ENCODE peak calls at places on chromosomes 4 and X, in six cellular contexts. One of them, this sample, is unnamed.
A peak's percentile ranks its signal among the peaks of the same experiment; 100 is the strongest.

GRCh38 chr4:138037716-138038115 is 204.4 kb downstream of the SLC7A11 start:
- DNase-seq in mesenchymal stem cell: peak; percentile 76
- DNase-seq in neuronal stem cell: no peak
- DNase-seq in mesendoderm: no peak
- DNase-seq in H9: no peak
- DNase-seq in H1: no peak
- DNase-seq in this sample: peak; percentile 83

GRCh38 chrX:13164611-13165010 is 120.2 kb upstream of the FAM9C start:
- DNase-seq in H9: peak; percentile 31
- DNase-seq in mesendoderm: peak; percentile 67
- DNase-seq in mesenchymal stem cell: no peak
- DNase-seq in H1: no peak
- DNase-seq in neuronal stem cell: no peak
- DNase-seq in this sample: no peak

GRCh38 chr4:76585897-76586360 is 150.9 kb downstream of the SHROOM3 start:
- DNase-seq in neuronal stem cell: peak; percentile 52
- DNase-seq in mesendoderm: peak; percentile 98
- DNase-seq in mesenchymal stem cell: peak; percentile 85
- DNase-seq in H9: peak; percentile 97
- DNase-seq in H1: peak; percentile 87
- DNase-seq in this sample: no peak

GRCh38 chr4:126364290-126364978 is 1049.7 kb downstream of the FAT4 start:
- DNase-seq in neuronal stem cell: no peak
- DNase-seq in H9: no peak
- DNase-seq in mesenchymal stem cell: peak; percentile 88
- DNase-seq in H1: no peak
- DNase-seq in mesendoderm: peak; percentile 27
- DNase-seq in this sample: peak; percentile 77

GRCh38 chr4:15405069-15405468 is 22.8 kb upstream of the C1QTNF7 start:
- DNase-seq in mesendoderm: no peak
- DNase-seq in mesenchymal stem cell: no peak
- DNase-seq in H1: no peak
- DNase-seq in H9: no peak
- DNase-seq in neuronal stem cell: no peak
- DNase-seq in this sample: no peak

GRCh38 chrX:129665916-129666644 is 11.3 kb upstream of the APLN start:
- DNase-seq in mesenchymal stem cell: peak; percentile 72
- DNase-seq in H9: peak; percentile 62
- DNase-seq in neuronal stem cell: peak; percentile 12
- DNase-seq in mesendoderm: peak; percentile 93
- DNase-seq in H1: no peak
- DNase-seq in this sample: peak; percentile 75

GRCh38 chrX:48945517-48946348 is 11.7 kb downstream of the OTUD5 start:
- DNase-seq in H9: peak; percentile 63
- DNase-seq in mesenchymal stem cell: peak; percentile 61
- DNase-seq in neuronal stem cell: no peak
- DNase-seq in mesendoderm: peak; percentile 56
- DNase-seq in H1: peak; percentile 47
- DNase-seq in this sample: peak; percentile 51

GRCh38 chrX:101785142-101785541 is 125.5 kb upstream of the ARMCX2 start:
- DNase-seq in mesendoderm: no peak
- DNase-seq in H9: no peak
- DNase-seq in mesenchymal stem cell: no peak
- DNase-seq in neuronal stem cell: no peak
- DNase-seq in H1: no peak
- DNase-seq in this sample: no peak

GRCh38 chr4:88110826-88111225 is 47.6 kb downstream of the ABCG2 start:
- DNase-seq in H1: no peak
- DNase-seq in H9: no peak
- DNase-seq in mesendoderm: no peak
- DNase-seq in mesenchymal stem cell: no peak
- DNase-seq in neuronal stem cell: no peak
- DNase-seq in this sample: no peak

GRCh38 chrX:70452143-70452733 is 7.6 kb downstream of the DLG3 start:
- DNase-seq in mesendoderm: peak; percentile 64
- DNase-seq in mesenchymal stem cell: peak; percentile 46
- DNase-seq in H9: peak; percentile 60
- DNase-seq in H1: peak; percentile 73
- DNase-seq in neuronal stem cell: no peak
- DNase-seq in this sample: peak; percentile 17

GRCh38 chr4:147586637-147587036 is 30.6 kb upstream of the TMEM184C start:
- DNase-seq in neuronal stem cell: no peak
- DNase-seq in mesendoderm: no peak
- DNase-seq in H1: no peak
- DNase-seq in mesenchymal stem cell: no peak
- DNase-seq in H9: no peak
- DNase-seq in this sample: no peak

GRCh38 chr4:16530688-16531635 is 304.7 kb upstream of the TAPT1 start:
- DNase-seq in mesendoderm: no peak
- DNase-seq in H9: no peak
- DNase-seq in mesenchymal stem cell: peak; percentile 27
- DNase-seq in H1: no peak
- DNase-seq in neuronal stem cell: no peak
- DNase-seq in this sample: peak; percentile 86

GRCh38 chr4:139175647-139176298 is 1.2 kb downstream of the ELF2 start:
- DNase-seq in mesenchymal stem cell: no peak
- DNase-seq in mesendoderm: no peak
- DNase-seq in neuronal stem cell: no peak
- DNase-seq in H9: no peak
- DNase-seq in H1: no peak
- DNase-seq in this sample: peak; percentile 41

DNA sequence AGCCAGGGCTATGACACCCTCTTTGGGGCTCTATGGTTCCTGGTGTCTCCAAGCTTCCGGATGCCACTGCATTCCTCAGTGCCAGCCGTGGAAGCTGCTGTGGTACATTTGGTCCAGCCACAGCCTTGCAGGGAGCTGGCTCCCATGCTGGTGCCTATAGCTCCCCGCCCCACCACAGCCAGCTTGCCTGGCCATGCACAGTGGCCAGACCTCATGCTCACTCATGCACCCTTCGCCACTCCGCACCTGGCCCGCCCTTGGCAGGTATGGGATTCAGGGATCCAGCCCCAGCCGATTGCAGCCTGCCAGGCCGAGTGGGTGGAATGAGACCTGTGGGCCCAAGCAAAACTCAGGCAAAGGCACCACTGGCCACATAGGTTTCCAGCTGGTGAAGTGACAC is 354.8 kb downstream of the GRIA2 start:
- DNase-seq in mesendoderm: no peak
- DNase-seq in mesenchymal stem cell: no peak
- DNase-seq in neuronal stem cell: no peak
- DNase-seq in H1: no peak
- DNase-seq in H9: no peak
- DNase-seq in this sample: no peak
- H2BK15ac ChIP-seq in mesendoderm: no peak overlapping the region
- H2BK15ac ChIP-seq in mesenchymal stem cell: no peak overlapping the region
- H2BK15ac ChIP-seq in neuronal stem cell: no peak overlapping the region
- H2BK15ac ChIP-seq in H1: no peak overlapping the region
- H2BK15ac ChIP-seq in H9: no peak overlapping the region
- H2BK15ac ChIP-seq in this sample: no peak overlapping the region

DNA sequence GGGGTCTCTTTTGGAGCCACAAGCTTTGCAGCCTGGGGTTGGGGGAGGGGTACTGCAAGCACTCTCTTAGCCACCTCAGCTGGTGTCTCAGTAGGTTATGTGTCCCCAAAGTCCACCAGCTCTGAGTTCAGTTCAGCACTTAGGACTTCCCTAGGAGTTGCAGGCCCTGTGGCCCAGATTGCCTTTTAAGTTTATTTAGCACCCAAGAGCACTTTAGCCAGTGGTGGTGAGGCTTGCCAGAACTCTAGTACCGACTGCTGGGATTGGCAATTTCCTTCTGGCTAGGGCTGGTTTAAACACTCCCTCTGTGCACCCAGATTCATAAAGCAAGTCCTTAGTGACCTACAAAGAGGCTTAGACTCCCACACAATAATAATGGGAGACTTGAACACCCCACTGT is 489.9 kb upstream of the RPS6KA3 start:
- DNase-seq in neuronal stem cell: no peak
- DNase-seq in mesendoderm: no peak
- DNase-seq in mesenchymal stem cell: no peak
- DNase-seq in H1: no peak
- DNase-seq in H9: no peak
- DNase-seq in this sample: no peak
- H2BK15ac ChIP-seq in neuronal stem cell: no peak overlapping the region
- H2BK15ac ChIP-seq in mesendoderm: no peak overlapping the region
- H2BK15ac ChIP-seq in mesenchymal stem cell: no peak overlapping the region
- H2BK15ac ChIP-seq in H1: no peak overlapping the region
- H2BK15ac ChIP-seq in H9: no peak overlapping the region
- H2BK15ac ChIP-seq in this sample: no peak overlapping the region

GRCh38 chrX:110267874-110268273 is 50.0 kb downstream of the AMMECR1 start:
- DNase-seq in mesenchymal stem cell: no peak
- DNase-seq in neuronal stem cell: no peak
- DNase-seq in mesendoderm: no peak
- DNase-seq in H1: no peak
- DNase-seq in H9: no peak
- DNase-seq in this sample: no peak
- H2BK15ac ChIP-seq in mesenchymal stem cell: no peak overlapping the region
- H2BK15ac ChIP-seq in neuronal stem cell: no peak overlapping the region
- H2BK15ac ChIP-seq in mesendoderm: no peak overlapping the region
- H2BK15ac ChIP-seq in H1: no peak overlapping the region
- H2BK15ac ChIP-seq in H9: no peak overlapping the region
- H2BK15ac ChIP-seq in this sample: no peak overlapping the region

GRCh38 chr4:173217075-173217474 is 48.5 kb downstream of the GALNT7 start:
- DNase-seq in H9: no peak
- DNase-seq in neuronal stem cell: no peak
- DNase-seq in H1: no peak
- DNase-seq in mesendoderm: no peak
- DNase-seq in mesenchymal stem cell: no peak
- DNase-seq in this sample: no peak
- H2BK15ac ChIP-seq in H9: no peak overlapping the region
- H2BK15ac ChIP-seq in neuronal stem cell: no peak overlapping the region
- H2BK15ac ChIP-seq in H1: no peak overlapping the region
- H2BK15ac ChIP-seq in mesendoderm: no peak overlapping the region
- H2BK15ac ChIP-seq in mesenchymal stem cell: no peak overlapping the region
- H2BK15ac ChIP-seq in this sample: no peak overlapping the region